ENCODE peak calls at places on chromosome 9, in eight cellular contexts. One of them, this sample, is unnamed.

GRCh38 chr9:21316860-21317259 is 11.7 kb upstream of the IFNA5 start:
- DNase-seq in NCI-H1694: no peak
- DNase-seq in AG04450: no peak
- DNase-seq in activated T-helper 1 cell treated with anti-CD3 and anti-CD28 coated beads, Interleukin-2, amount 50 U/mL, for 16 hours: no peak
- DNase-seq in stimulated activated naive CD8-positive, alpha-beta T cell treated with anti-CD3 and anti-CD28 coated beads, Interleukin-15, amount 100 ng/mL, for 72 hours: no peak
- DNase-seq in AG08396: no peak
- DNase-seq in GM20000: no peak
- DNase-seq in CD8-positive, alpha-beta T cell: no peak
- DNase-seq in this sample: no peak

GRCh38 chr9:88952086-88952615 is 39.1 kb upstream of the S1PR3 start:
- DNase-seq in AG08396: no peak
- DNase-seq in CD8-positive, alpha-beta T cell: no peak
- DNase-seq in activated T-helper 1 cell treated with anti-CD3 and anti-CD28 coated beads, Interleukin-2, amount 50 U/mL, for 16 hours: no peak
- DNase-seq in NCI-H1694: no peak
- DNase-seq in GM20000: no peak
- DNase-seq in stimulated activated naive CD8-positive, alpha-beta T cell treated with anti-CD3 and anti-CD28 coated beads, Interleukin-15, amount 100 ng/mL, for 72 hours: no peak
- DNase-seq in AG04450: no peak
- DNase-seq in this sample: no peak

GRCh38 chr9:38733503-38733902 is 13.6 kb upstream of the FAM240B start:
- DNase-seq in AG04450: no peak
- DNase-seq in activated T-helper 1 cell treated with anti-CD3 and anti-CD28 coated beads, Interleukin-2, amount 50 U/mL, for 16 hours: no peak
- DNase-seq in AG08396: no peak
- DNase-seq in CD8-positive, alpha-beta T cell: no peak
- DNase-seq in GM20000: no peak
- DNase-seq in stimulated activated naive CD8-positive, alpha-beta T cell treated with anti-CD3 and anti-CD28 coated beads, Interleukin-15, amount 100 ng/mL, for 72 hours: no peak
- DNase-seq in NCI-H1694: no peak
- DNase-seq in this sample: no peak

GRCh38 chr9:96655198-96655851 is at the start of gene PRXL2C:
- DNase-seq in activated T-helper 1 cell treated with anti-CD3 and anti-CD28 coated beads, Interleukin-2, amount 50 U/mL, for 16 hours: peak
- DNase-seq in GM20000: peak
- DNase-seq in NCI-H1694: peak
- DNase-seq in AG04450: no peak
- DNase-seq in stimulated activated naive CD8-positive, alpha-beta T cell treated with anti-CD3 and anti-CD28 coated beads, Interleukin-15, amount 100 ng/mL, for 72 hours: peak
- DNase-seq in CD8-positive, alpha-beta T cell: peak
- DNase-seq in AG08396: peak
- DNase-seq in this sample: peak

GRCh38 chr9:121498487-121499176 is 1.0 kb downstream of the GGTA1 start:
- DNase-seq in NCI-H1694: no peak
- DNase-seq in stimulated activated naive CD8-positive, alpha-beta T cell treated with anti-CD3 and anti-CD28 coated beads, Interleukin-15, amount 100 ng/mL, for 72 hours: peak
- DNase-seq in activated T-helper 1 cell treated with anti-CD3 and anti-CD28 coated beads, Interleukin-2, amount 50 U/mL, for 16 hours: no peak
- DNase-seq in GM20000: peak
- DNase-seq in AG08396: peak
- DNase-seq in CD8-positive, alpha-beta T cell: no peak
- DNase-seq in AG04450: no peak
- DNase-seq in this sample: no peak

GRCh38 chr9:74570879-74571512 is 73.9 kb downstream of the RORB start:
- DNase-seq in activated T-helper 1 cell treated with anti-CD3 and anti-CD28 coated beads, Interleukin-2, amount 50 U/mL, for 16 hours: no peak
- DNase-seq in AG08396: peak
- DNase-seq in NCI-H1694: no peak
- DNase-seq in GM20000: peak
- DNase-seq in CD8-positive, alpha-beta T cell: no peak
- DNase-seq in stimulated activated naive CD8-positive, alpha-beta T cell treated with anti-CD3 and anti-CD28 coated beads, Interleukin-15, amount 100 ng/mL, for 72 hours: peak
- DNase-seq in AG04450: no peak
- DNase-seq in this sample: peak

GRCh38 chr9:19470981-19471650 is 62.3 kb downstream of the ACER2 start:
- DNase-seq in activated T-helper 1 cell treated with anti-CD3 and anti-CD28 coated beads, Interleukin-2, amount 50 U/mL, for 16 hours: no peak
- DNase-seq in CD8-positive, alpha-beta T cell: no peak
- DNase-seq in AG08396: no peak
- DNase-seq in GM20000: no peak
- DNase-seq in stimulated activated naive CD8-positive, alpha-beta T cell treated with anti-CD3 and anti-CD28 coated beads, Interleukin-15, amount 100 ng/mL, for 72 hours: no peak
- DNase-seq in AG04450: no peak
- DNase-seq in NCI-H1694: no peak
- DNase-seq in this sample: no peak

GRCh38 chr9:131289301-131290038 is at the start of gene PLPP7:
- DNase-seq in stimulated activated naive CD8-positive, alpha-beta T cell treated with anti-CD3 and anti-CD28 coated beads, Interleukin-15, amount 100 ng/mL, for 72 hours: no peak
- DNase-seq in GM20000: peak
- DNase-seq in CD8-positive, alpha-beta T cell: no peak
- DNase-seq in AG04450: no peak
- DNase-seq in AG08396: peak
- DNase-seq in activated T-helper 1 cell treated with anti-CD3 and anti-CD28 coated beads, Interleukin-2, amount 50 U/mL, for 16 hours: no peak
- DNase-seq in NCI-H1694: peak
- DNase-seq in this sample: peak

GRCh38 chr9:138071731-138072130 is 194.1 kb downstream of the CACNA1B start:
- DNase-seq in activated T-helper 1 cell treated with anti-CD3 and anti-CD28 coated beads, Interleukin-2, amount 50 U/mL, for 16 hours: no peak
- DNase-seq in stimulated activated naive CD8-positive, alpha-beta T cell treated with anti-CD3 and anti-CD28 coated beads, Interleukin-15, amount 100 ng/mL, for 72 hours: no peak
- DNase-seq in AG08396: no peak
- DNase-seq in GM20000: no peak
- DNase-seq in AG04450: no peak
- DNase-seq in NCI-H1694: no peak
- DNase-seq in CD8-positive, alpha-beta T cell: no peak
- DNase-seq in this sample: no peak

GRCh38 chr9:130660683-130661460 is 3.5 kb upstream of the PRDM12 start:
- DNase-seq in activated T-helper 1 cell treated with anti-CD3 and anti-CD28 coated beads, Interleukin-2, amount 50 U/mL, for 16 hours: no peak
- DNase-seq in CD8-positive, alpha-beta T cell: no peak
- DNase-seq in stimulated activated naive CD8-positive, alpha-beta T cell treated with anti-CD3 and anti-CD28 coated beads, Interleukin-15, amount 100 ng/mL, for 72 hours: no peak
- DNase-seq in NCI-H1694: no peak
- DNase-seq in GM20000: peak
- DNase-seq in AG08396: peak
- DNase-seq in AG04450: no peak
- DNase-seq in this sample: no peak

GRCh38 chr9:136858844-136859757 is 7.0 kb downstream of the MAMDC4 start:
- DNase-seq in stimulated activated naive CD8-positive, alpha-beta T cell treated with anti-CD3 and anti-CD28 coated beads, Interleukin-15, amount 100 ng/mL, for 72 hours: peak
- DNase-seq in activated T-helper 1 cell treated with anti-CD3 and anti-CD28 coated beads, Interleukin-2, amount 50 U/mL, for 16 hours: no peak
- DNase-seq in CD8-positive, alpha-beta T cell: no peak
- DNase-seq in AG04450: no peak
- DNase-seq in NCI-H1694: no peak
- DNase-seq in GM20000: no peak
- DNase-seq in AG08396: peak
- DNase-seq in this sample: no peak

GRCh38 chr9:92010705-92011536 is 60.9 kb upstream of the ROR2 start:
- DNase-seq in GM20000: no peak
- DNase-seq in stimulated activated naive CD8-positive, alpha-beta T cell treated with anti-CD3 and anti-CD28 coated beads, Interleukin-15, amount 100 ng/mL, for 72 hours: no peak
- DNase-seq in AG04450: no peak
- DNase-seq in NCI-H1694: no peak
- DNase-seq in CD8-positive, alpha-beta T cell: no peak
- DNase-seq in activated T-helper 1 cell treated with anti-CD3 and anti-CD28 coated beads, Interleukin-2, amount 50 U/mL, for 16 hours: no peak
- DNase-seq in AG08396: no peak
- DNase-seq in this sample: no peak

GRCh38 chr9:125393426-125393825 is 131.8 kb downstream of the GAPVD1 start:
- DNase-seq in activated T-helper 1 cell treated with anti-CD3 and anti-CD28 coated beads, Interleukin-2, amount 50 U/mL, for 16 hours: no peak
- DNase-seq in NCI-H1694: no peak
- DNase-seq in AG08396: peak
- DNase-seq in stimulated activated naive CD8-positive, alpha-beta T cell treated with anti-CD3 and anti-CD28 coated beads, Interleukin-15, amount 100 ng/mL, for 72 hours: no peak
- DNase-seq in AG04450: no peak
- DNase-seq in CD8-positive, alpha-beta T cell: no peak
- DNase-seq in GM20000: no peak
- DNase-seq in this sample: peak

GRCh38 chr9:136009516-136009915 is 48.3 kb upstream of the UBAC1 start:
- DNase-seq in activated T-helper 1 cell treated with anti-CD3 and anti-CD28 coated beads, Interleukin-2, amount 50 U/mL, for 16 hours: no peak
- DNase-seq in stimulated activated naive CD8-positive, alpha-beta T cell treated with anti-CD3 and anti-CD28 coated beads, Interleukin-15, amount 100 ng/mL, for 72 hours: no peak
- DNase-seq in CD8-positive, alpha-beta T cell: no peak
- DNase-seq in GM20000: no peak
- DNase-seq in AG08396: no peak
- DNase-seq in AG04450: no peak
- DNase-seq in NCI-H1694: no peak
- DNase-seq in this sample: no peak

GRCh38 chr9:132114102-132114707 is 34.5 kb upstream of the MED27 start:
- DNase-seq in activated T-helper 1 cell treated with anti-CD3 and anti-CD28 coated beads, Interleukin-2, amount 50 U/mL, for 16 hours: no peak
- DNase-seq in NCI-H1694: no peak
- DNase-seq in AG08396: peak
- DNase-seq in GM20000: peak
- DNase-seq in AG04450: peak
- DNase-seq in CD8-positive, alpha-beta T cell: peak
- DNase-seq in stimulated activated naive CD8-positive, alpha-beta T cell treated with anti-CD3 and anti-CD28 coated beads, Interleukin-15, amount 100 ng/mL, for 72 hours: peak
- DNase-seq in this sample: peak

GRCh38 chr9:119167267-119167666 is 202.0 kb downstream of the BRINP1 start:
- DNase-seq in NCI-H1694: no peak
- DNase-seq in stimulated activated naive CD8-positive, alpha-beta T cell treated with anti-CD3 and anti-CD28 coated beads, Interleukin-15, amount 100 ng/mL, for 72 hours: no peak
- DNase-seq in AG04450: no peak
- DNase-seq in AG08396: no peak
- DNase-seq in CD8-positive, alpha-beta T cell: no peak
- DNase-seq in activated T-helper 1 cell treated with anti-CD3 and anti-CD28 coated beads, Interleukin-2, amount 50 U/mL, for 16 hours: no peak
- DNase-seq in GM20000: no peak
- DNase-seq in this sample: no peak

This sample was measured in GM12865.